ENCODE peak calls at places on chromosomes 12 and 14, in ten cellular contexts. C is GM23338, S is colonic mucosa, D is left ventricle myocardium inferior, G is left lung, U is nephron progenitor cell, T is neural progenitor cell, K is endothelial cell, P is fibroblast of lung, J is IMR-90. F is an unnamed sample.

GRCh38 chr12:49296836-49297694 is 2.1 kb downstream of the PRPH start:
- DNase-seq in C (peak), S (peak), D (no peak), G (peak), U (peak), T (peak), K (no peak), P (no peak), J (no peak), F (no peak)

GRCh38 chr14:42110167-42110566 is 503.5 kb downstream of the LRFN5 start:
- DNase-seq in C (peak), S (no peak), D (no peak), G (no peak), U (no peak), T (peak), K (peak), P (peak), J (peak), F (no peak)

GRCh38 chr12:125100551-125101434 is 35.6 kb downstream of the AACS start:
- DNase-seq in C (no peak), S (no peak), D (no peak), G (no peak), U (no peak), T (peak), K (no peak), P (no peak), J (no peak), F (no peak)

GRCh38 chr12:15701721-15702156 is 87.4 kb downstream of the EPS8 start:
- DNase-seq in C (no peak), S (no peak), D (no peak), G (no peak), U (no peak), T (no peak), K (no peak), P (peak), J (peak), F (no peak)

GRCh38 chr12:45290218-45290609 is 74.3 kb downstream of the ANO6 start:
- DNase-seq in C (no peak), S (no peak), D (no peak), G (no peak), U (no peak), T (no peak), K (no peak), P (peak), J (peak), F (no peak)

GRCh38 chr12:19992311-19992710 is 376.0 kb upstream of the PDE3A start:
- DNase-seq in C (no peak), S (peak), D (no peak), G (no peak), U (no peak), T (no peak), K (no peak), P (no peak), J (no peak), F (no peak)

GRCh38 chr12:63010698-63011097 is 75.7 kb upstream of the PPM1H start:
- DNase-seq in C (no peak), S (no peak), D (no peak), G (no peak), U (no peak), T (no peak), K (no peak), P (no peak), J (no peak), F (no peak)

GRCh38 chr12:130478786-130479185 is 141.1 kb downstream of the PIWIL1 start:
- DNase-seq in C (no peak), S (no peak), D (no peak), G (no peak), U (no peak), T (no peak), K (no peak), P (no peak), J (no peak), F (no peak)

GRCh38 chr12:82912406-82912805 is 225.7 kb downstream of the TMTC2 start:
- DNase-seq in C (no peak), S (no peak), D (no peak), G (no peak), U (no peak), T (no peak), K (no peak), P (peak), J (peak), F (no peak)

DNA sequence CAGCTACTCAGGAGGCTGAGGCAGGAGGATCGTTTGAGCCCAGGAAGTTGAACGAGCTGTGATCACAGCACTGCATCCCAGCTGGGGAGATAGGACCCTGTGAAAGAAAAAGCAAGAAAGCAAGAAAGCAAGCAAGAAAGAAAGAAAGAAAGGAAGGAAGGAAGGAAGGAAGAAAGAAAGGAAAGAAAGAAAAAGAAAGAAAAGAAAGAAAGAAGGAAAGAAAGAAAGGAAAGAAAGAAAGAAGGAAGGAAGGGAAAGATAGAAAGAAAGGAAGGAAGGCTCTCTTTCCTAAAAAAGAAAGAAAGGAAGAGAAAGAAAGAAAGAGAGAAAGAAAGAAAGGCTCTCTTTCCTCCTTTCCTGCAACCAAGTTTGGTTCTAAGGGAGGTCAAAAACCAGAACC is 380.3 kb downstream of the PCNX1 start:
- DNase-seq in C (no peak), S (no peak), D (no peak), G (no peak), U (no peak), T (no peak), K (no peak), P (no peak), J (no peak), F (no peak)
- TF ChIP-seq CTCF in C (no peak), S (no peak), D (no peak), G (no peak), U (no peak), T (no peak), K (no peak), P (no peak), J (no peak), F (no peak)

DNA sequence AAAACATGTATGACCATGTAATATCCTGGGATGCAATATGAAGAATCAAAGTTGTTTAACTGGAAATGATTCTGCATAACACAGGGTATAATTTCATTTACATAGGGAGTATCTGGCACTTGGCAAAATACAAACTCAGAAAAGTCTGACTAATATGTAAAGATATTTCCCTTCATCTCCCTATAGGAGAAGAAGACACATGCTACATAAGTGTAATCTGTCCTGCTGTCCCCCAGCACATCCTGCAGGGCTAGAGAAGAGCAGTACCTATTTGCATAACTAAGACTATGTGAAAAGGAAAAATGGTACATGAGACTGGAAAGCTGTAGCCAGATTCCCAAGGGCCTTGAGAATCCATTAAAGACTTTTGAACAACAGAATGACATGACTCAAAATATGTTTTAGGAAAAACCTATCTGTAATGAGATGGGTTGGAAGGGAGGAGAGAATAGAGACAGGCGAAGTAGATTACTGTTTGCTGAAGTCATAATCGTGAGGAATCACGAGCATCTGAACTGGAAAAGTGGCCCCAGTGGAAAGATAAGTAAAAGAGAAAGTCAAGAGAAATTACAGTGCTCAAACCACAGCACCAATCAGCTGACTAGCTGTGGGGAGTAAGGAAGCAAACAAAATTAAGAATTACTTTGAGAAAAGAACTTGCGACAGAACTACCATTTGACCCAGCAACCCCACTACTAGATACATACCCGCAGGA is 155.1 kb upstream of the HMGA2 start:
- DNase-seq in C (no peak), S (no peak), D (no peak), G (no peak), U (no peak), T (no peak), K (no peak), P (peak), J (peak), F (no peak)
- TF ChIP-seq CTCF in C (no peak), S (no peak), D (no peak), G (no peak), U (no peak), T (no peak), K (no peak), P (no peak), J (peak), F (no peak)

DNA sequence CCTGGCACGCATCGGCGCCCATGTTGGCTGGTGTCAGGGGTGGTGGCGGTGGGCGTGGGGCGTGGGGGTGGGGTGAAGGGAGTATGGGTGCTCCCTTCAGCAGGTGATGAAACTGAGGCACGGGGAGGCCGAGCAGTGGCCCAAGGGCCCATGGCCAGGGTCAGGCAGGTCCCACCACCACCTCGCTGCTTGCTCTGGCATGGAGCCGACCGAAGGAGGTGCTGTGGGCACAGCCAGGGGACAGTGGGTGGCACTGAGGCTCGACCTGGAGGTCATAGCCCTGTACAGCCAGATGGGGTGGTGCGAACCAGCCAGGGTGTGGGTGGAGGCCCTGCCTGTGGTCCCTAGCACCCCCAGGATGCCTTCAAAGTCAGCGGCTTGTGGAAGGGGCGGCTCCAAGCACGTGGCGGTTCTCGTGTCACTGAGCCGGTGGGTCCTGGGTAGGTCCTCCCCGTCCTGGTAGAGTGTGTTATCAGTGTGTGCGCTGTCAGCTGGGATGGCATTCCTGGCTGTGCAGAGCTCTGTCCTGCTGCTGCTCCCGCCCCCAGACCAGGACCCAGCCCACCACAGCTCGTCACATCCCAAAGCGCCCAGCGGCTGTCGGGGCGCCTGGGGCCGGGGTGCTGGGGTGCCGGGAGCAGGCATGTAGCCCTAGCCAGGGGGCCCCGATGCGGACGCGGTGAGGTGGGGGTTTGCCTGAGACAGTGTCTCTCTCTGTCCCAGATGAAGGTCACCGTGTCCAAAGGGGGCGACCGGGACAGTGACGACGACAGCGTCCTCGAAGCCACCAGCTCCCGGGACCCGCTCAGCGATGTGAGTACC is 35.3 kb downstream of the FBRSL1 start:
- DNase-seq in C (no peak), S (no peak), D (no peak), G (no peak), U (no peak), T (no peak), K (no peak), P (no peak), J (no peak), F (no peak)
- TF ChIP-seq CTCF in C (no peak), S (no peak), D (no peak), G (no peak), U (no peak), T (no peak), K (no peak), P (no peak), J (no peak), F (no peak)

GRCh38 chr14:36524220-36524837 is 4.3 kb upstream of the NKX2-1 start:
- DNase-seq in C (peak), S (no peak), D (no peak), G (peak), U (peak), T (peak), K (no peak), P (no peak), J (no peak), F (no peak)

GRCh38 chr14:36522972-36523685 is 3.1 kb upstream of the NKX2-1 start:
- DNase-seq in C (peak), S (no peak), D (no peak), G (no peak), U (peak), T (peak), K (no peak), P (no peak), J (no peak), F (no peak)

GRCh38 chr14:36525746-36526099 is 5.7 kb upstream of the NKX2-1 start:
- DNase-seq in C (no peak), S (no peak), D (no peak), G (no peak), U (no peak), T (no peak), K (no peak), P (no peak), J (no peak), F (no peak)

GRCh38 chr14:36522347-36522971 is 2.4 kb upstream of the NKX2-1 start:
- DNase-seq in C (peak), S (no peak), D (no peak), G (no peak), U (peak), T (peak), K (no peak), P (no peak), J (no peak), F (no peak)

GRCh38 chr14:36524874-36525745 is 5.1 kb upstream of the NKX2-1 start:
- DNase-seq in C (peak), S (peak), D (no peak), G (peak), U (peak), T (peak), K (peak), P (no peak), J (no peak), F (peak)
- TF ChIP-seq CTCF in C (peak), S (peak), D (peak), G (peak), U (peak), T (peak), K (peak), P (no peak), J (peak), F (peak)

DNA sequence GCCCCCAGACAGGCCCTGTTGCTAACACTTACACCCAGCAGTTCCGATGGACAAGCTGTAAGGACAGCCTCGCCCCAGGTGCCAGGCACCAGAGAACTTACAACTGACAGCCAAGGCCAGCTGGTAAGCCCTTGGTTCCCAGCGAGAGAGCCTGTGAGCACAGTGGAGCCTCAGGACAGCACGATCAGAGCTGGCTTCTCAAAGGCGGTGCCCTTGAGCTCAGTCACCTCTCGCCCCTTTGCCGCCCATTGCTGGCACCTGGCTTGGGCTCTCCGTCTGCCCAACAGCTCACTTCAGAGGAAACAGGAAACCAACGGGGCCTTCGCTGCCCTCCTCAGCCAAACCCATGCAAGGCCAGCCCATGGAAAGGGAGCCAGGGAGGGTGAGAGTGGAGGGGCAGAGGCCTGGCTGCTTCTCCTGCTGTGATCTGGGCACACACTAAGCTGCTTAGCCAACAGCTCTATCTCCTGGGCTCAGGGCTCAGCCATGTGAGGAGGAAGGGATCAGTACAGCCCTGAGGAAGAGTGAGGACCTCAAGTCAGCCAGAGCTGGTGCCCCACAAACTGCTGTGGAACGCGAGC is 98.5 kb downstream of the SINHCAF start:
- DNase-seq in C (no peak), S (no peak), D (no peak), G (no peak), U (no peak), T (no peak), K (no peak), P (no peak), J (no peak), F (no peak)
- TF ChIP-seq CTCF in C (no peak), S (no peak), D (no peak), G (no peak), U (no peak), T (no peak), K (no peak), P (no peak), J (no peak), F (no peak)

GRCh38 chr14:106044949-106045596 is 518.7 kb downstream of the TMEM121 start:
- DNase-seq in C (peak), S (peak), D (no peak), G (peak), U (no peak), T (no peak), K (no peak), P (no peak), J (no peak), F (no peak)
- TF ChIP-seq CTCF in C (peak), S (peak), D (peak), G (peak), U (no peak), T (no peak), K (no peak), P (no peak), J (peak), F (no peak)

GRCh38 chr14:100376751-100377171 is 53.6 kb downstream of the SLC25A47 start:
- DNase-seq in C (peak), S (no peak), D (no peak), G (no peak), U (peak), T (peak), K (peak), P (peak), J (peak), F (no peak)
- TF ChIP-seq CTCF in C (peak), S (no peak), D (no peak), G (no peak), U (peak), T (peak), K (no peak), P (no peak), J (peak), F (no peak)

DNA sequence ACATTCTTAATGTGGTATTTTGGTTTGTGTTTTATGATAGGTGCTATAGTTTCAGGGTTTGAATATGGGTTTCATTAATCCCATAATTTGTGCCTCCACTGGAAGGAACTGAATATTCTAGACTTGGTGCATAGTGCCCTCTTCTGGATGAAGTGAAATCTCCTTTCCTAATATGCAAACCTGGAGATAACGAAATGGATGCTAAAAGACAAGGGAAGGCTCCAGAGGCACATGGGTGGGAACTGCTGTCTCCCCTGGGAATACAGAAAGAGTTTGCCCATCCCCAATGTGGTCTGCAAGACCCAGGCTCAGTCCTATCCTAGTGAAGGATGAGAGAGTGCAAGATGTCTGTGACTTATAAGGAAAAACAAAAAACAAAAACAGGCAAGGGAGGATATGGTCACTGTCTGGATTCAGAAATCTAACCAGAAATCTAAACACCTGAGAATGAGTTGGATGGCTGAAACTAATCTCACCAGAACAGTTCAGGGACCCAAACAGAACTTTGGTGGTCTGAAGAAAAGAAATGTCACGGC is 142.3 kb upstream of the TMPO start:
- DNase-seq in C (peak), S (no peak), D (no peak), G (no peak), U (peak), T (peak), K (peak), P (peak), J (peak), F (no peak)
- TF ChIP-seq CTCF in C (peak), S (peak), D (peak), G (peak), U (peak), T (peak), K (peak), P (peak), J (peak), F (peak)

GRCh38 chr14:74508292-74508731 is 14.7 kb downstream of the ISCA2 start:
- DNase-seq in C (peak), S (no peak), D (no peak), G (peak), U (peak), T (peak), K (peak), P (no peak), J (no peak), F (no peak)
- TF ChIP-seq CTCF in C (peak), S (no peak), D (peak), G (no peak), U (peak), T (peak), K (peak), P (no peak), J (peak), F (no peak)

DNA sequence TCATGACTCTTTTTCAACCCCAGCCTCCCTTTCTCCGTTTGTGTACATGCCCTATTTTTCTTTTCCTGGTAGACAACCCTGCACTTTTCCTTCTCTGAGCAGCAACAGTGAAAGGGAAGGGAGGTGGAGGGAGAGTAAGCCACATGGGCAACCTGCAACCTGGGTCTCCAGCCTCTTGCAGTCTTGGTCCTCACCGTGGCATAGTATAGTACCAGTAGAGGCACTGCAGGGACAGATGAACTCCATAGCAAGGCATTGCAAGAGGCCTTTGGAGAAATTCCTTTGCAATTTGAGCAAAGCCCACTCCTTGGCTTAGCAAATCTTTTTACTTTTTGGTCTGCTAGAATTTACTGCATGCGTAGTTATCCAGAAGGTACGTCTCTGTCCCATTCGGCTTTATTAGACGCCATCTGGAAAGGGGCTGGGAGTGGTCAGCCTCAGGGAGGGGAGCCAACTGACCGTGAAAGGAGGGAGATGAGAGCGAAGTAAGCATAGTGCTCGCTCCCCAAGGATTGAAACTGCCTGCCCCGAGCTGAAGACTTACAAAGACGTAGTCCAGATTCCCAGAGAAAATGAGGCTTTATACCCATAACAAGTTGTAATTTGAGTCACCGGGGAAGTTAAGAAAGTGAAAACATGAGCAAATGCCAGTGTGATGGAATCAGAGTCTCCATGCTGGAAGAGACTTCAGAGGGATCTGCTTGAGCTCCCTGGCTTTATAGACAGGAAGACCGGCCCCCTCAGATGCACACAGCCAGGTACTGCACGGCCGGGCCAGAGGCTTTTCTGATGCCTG is 331.9 kb downstream of the CACNA1C start:
- DNase-seq in C (no peak), S (no peak), D (no peak), G (no peak), U (no peak), T (no peak), K (no peak), P (peak), J (peak), F (no peak)
- TF ChIP-seq CTCF in C (no peak), S (no peak), D (no peak), G (no peak), U (no peak), T (peak), K (no peak), P (peak), J (peak), F (no peak)

F was measured in mesothelial cell of epicardium.